ENCODE peak calls at places on chromosomes 13 and 19, in eight cellular contexts. M is GM23248; X is cerebellar nuclear complex; L is sciatic nerve; Z is EH; C is stimulated activated effector memory CD8-positive, alpha-beta T cell treated with anti-CD3 and anti-CD28 coated beads, Interleukin-12 subunit alpha, Interleukin-12 subunit beta, amount 100 ng/mL, for 72 hours; T is NCI-H524; B is epithelial cell of esophagus. A is an unnamed sample.

GRCh38 chr13:48437381-48437780 is 24.5 kb upstream of the LPAR6 start:
- DNase-seq in M (no peak), X (no peak), L (peak; percentile 85), Z (peak; percentile 22), C (no peak), T (no peak), B (peak; percentile 62), A (peak; percentile 18)

GRCh38 chr13:66492479-66492878 is 737.7 kb downstream of the PCDH9 start:
- DNase-seq in M (no peak), X (no peak), L (no peak), Z (no peak), C (no peak), T (peak; percentile 41), B (peak; percentile 55), A (no peak)

GRCh38 chr13:51292000-51292550 is 47.4 kb upstream of the SERPINE3 start:
- DNase-seq in M (peak; percentile 15), X (no peak), L (no peak), Z (peak; percentile 40), C (no peak), T (no peak), B (no peak), A (peak; percentile 24)

GRCh38 chr13:44249439-44249838 is 124.2 kb upstream of the SERP2 start:
- DNase-seq in M (peak; percentile 75), X (no peak), L (peak; percentile 76), Z (peak; percentile 81), C (no peak), T (no peak), B (peak; percentile 34), A (peak; percentile 83)

GRCh38 chr19:57687363-57688010 is 5.7 kb downstream of the ZNF551 start:
- DNase-seq in M (no peak), X (no peak), L (no peak), Z (no peak), C (no peak), T (no peak), B (no peak), A (no peak)

GRCh38 chr13:44155422-44156293 is 218.0 kb upstream of the SERP2 start:
- DNase-seq in M (peak; percentile 69), X (peak; percentile 73), L (peak; percentile 70), Z (peak; percentile 59), C (no peak), T (no peak), B (no peak), A (no peak)

GRCh38 chr13:105703843-105704242 is 831.6 kb downstream of the EFNB2 start:
- DNase-seq in M (peak; percentile 0), X (no peak), L (no peak), Z (no peak), C (no peak), T (no peak), B (no peak), A (no peak)

GRCh38 chr19:17686592-17687042 is 1.5 kb downstream of the UNC13A start:
- DNase-seq in M (peak; percentile 49), X (no peak), L (no peak), Z (peak; percentile 82), C (no peak), T (peak; percentile 44), B (no peak), A (peak; percentile 24)

GRCh38 chr19:19677579-19677978 is 8.9 kb downstream of the ZNF101 start:
- DNase-seq in M (no peak), X (no peak), L (no peak), Z (no peak), C (no peak), T (no peak), B (no peak), A (no peak)

GRCh38 chr19:48992571-48993174 is 436 bp downstream of the GYS1 start:
- DNase-seq in M (no peak), X (no peak), L (peak; percentile 74), Z (no peak), C (no peak), T (no peak), B (peak; percentile 26), A (peak; percentile 35)

GRCh38 chr19:19039901-19040300 is 6.5 kb downstream of the ARMC6 start:
- DNase-seq in M (no peak), X (no peak), L (no peak), Z (no peak), C (no peak), T (no peak), B (no peak), A (no peak)

GRCh38 chr19:36796714-36796999 is 24.1 kb upstream of the ZNF850 start:
- DNase-seq in M (no peak), X (no peak), L (no peak), Z (no peak), C (no peak), T (no peak), B (no peak), A (no peak)

GRCh38 chr19:12994701-12995595 is at the start of gene NFIX:
- DNase-seq in M (peak; percentile 86), X (no peak), L (peak; percentile 86), Z (peak; percentile 72), C (no peak), T (no peak), B (peak; percentile 58), A (peak; percentile 90)

GRCh38 chr13:75341025-75341424 is 140.9 kb downstream of the TBC1D4 start:
- DNase-seq in M (no peak), X (no peak), L (no peak), Z (no peak), C (no peak), T (no peak), B (no peak), A (no peak)

GRCh38 chr19:39413269-39413902 is 917 bp downstream of the PLEKHG2 start:
- DNase-seq in M (peak; percentile 75), X (no peak), L (peak; percentile 89), Z (peak; percentile 64), C (peak; percentile 71), T (peak; percentile 64), B (no peak), A (peak; percentile 82)

GRCh38 chr19:16342002-16342715 is 17.5 kb downstream of the KLF2 start:
- DNase-seq in M (peak; percentile 39), X (no peak), L (no peak), Z (peak; percentile 72), C (peak; percentile 84), T (no peak), B (no peak), A (no peak)

GRCh38 chr13:59269476-59269875 is 894.3 kb downstream of the DIAPH3 start:
- DNase-seq in M (peak; percentile 5), X (no peak), L (no peak), Z (peak; percentile 97), C (no peak), T (no peak), B (peak; percentile 19), A (peak; percentile 2)

GRCh38 chr19:48415395-48415794 is 21.9 kb downstream of the GRIN2D start:
- DNase-seq in M (peak; percentile 89), X (no peak), L (peak; percentile 88), Z (peak; percentile 72), C (peak; percentile 78), T (no peak), B (peak; percentile 89), A (peak; percentile 70)

GRCh38 chr19:57708641-57709354 is at the start of gene ZNF154:
- DNase-seq in M (peak; percentile 88), X (peak; percentile 69), L (no peak), Z (no peak), C (peak; percentile 52), T (no peak), B (peak; percentile 55), A (peak; percentile 69)

GRCh38 chr19:41225238-41226052 is 6.4 kb downstream of the AXL start:
- DNase-seq in M (peak; percentile 99), X (no peak), L (no peak), Z (peak; percentile 100), C (no peak), T (no peak), B (peak; percentile 95), A (peak; percentile 91)

GRCh38 chr19:31283701-31284100 is 65.5 kb downstream of the TSHZ3 start:
- DNase-seq in M (no peak), X (no peak), L (peak; percentile 35), Z (no peak), C (no peak), T (no peak), B (no peak), A (no peak)

GRCh38 chr19:40750035-40750284 is 317 bp downstream of the ACTMAP start:
- DNase-seq in M (peak; percentile 25), X (no peak), L (no peak), Z (no peak), C (no peak), T (no peak), B (no peak), A (peak; percentile 25)

GRCh38 chr19:29965529-29965928 is 23.5 kb downstream of the URI1 start:
- DNase-seq in M (peak; percentile 80), X (no peak), L (no peak), Z (peak; percentile 73), C (no peak), T (no peak), B (peak; percentile 50), A (peak; percentile 52)

GRCh38 chr19:45863840-45864628 is at the start of gene FOXA3:
- DNase-seq in M (peak; percentile 62), X (no peak), L (peak; percentile 66), Z (peak; percentile 41), C (peak; percentile 83), T (peak; percentile 59), B (peak; percentile 43), A (peak; percentile 65)